ENCODE peak calls at places on chromosome 3, in eight cellular contexts. One of them, this sample, is unnamed.

GRCh38 chr3:45038096-45038455 is 12.0 kb downstream of the CLEC3B start:
- ATAC-seq in activated T-cell treated with anti-CD3 and anti-CD28 coated beads, Interleukin-2, amount 50 U/mL, for 72 hours: no peak
- ATAC-seq in naive thymus-derived CD8-positive, alpha-beta T cell: no peak
- ATAC-seq in right lobe of liver: no peak
- ATAC-seq in left colon: no peak
- ATAC-seq in stimulated activated naive CD8-positive, alpha-beta T cell treated with anti-CD3 and anti-CD28 coated beads, Interleukin-15, amount 100 ng/mL, for 72 hours: no peak
- ATAC-seq in activated CD8-positive, alpha-beta T cell treated with anti-CD3 and anti-CD28 coated beads for 36 hours: no peak
- ATAC-seq in RWPE2: no peak
- ATAC-seq in this sample: peak

GRCh38 chr3:8954938-8955763 is 8.1 kb downstream of the RAD18 start:
- ATAC-seq in RWPE2: no peak
- ATAC-seq in activated CD8-positive, alpha-beta T cell treated with anti-CD3 and anti-CD28 coated beads for 36 hours: no peak
- ATAC-seq in right lobe of liver: no peak
- ATAC-seq in left colon: no peak
- ATAC-seq in stimulated activated naive CD8-positive, alpha-beta T cell treated with anti-CD3 and anti-CD28 coated beads, Interleukin-15, amount 100 ng/mL, for 72 hours: no peak
- ATAC-seq in activated T-cell treated with anti-CD3 and anti-CD28 coated beads, Interleukin-2, amount 50 U/mL, for 72 hours: no peak
- ATAC-seq in naive thymus-derived CD8-positive, alpha-beta T cell: peak
- ATAC-seq in this sample: no peak

GRCh38 chr3:112350181-112350825 is 17.3 kb downstream of the CD200 start:
- ATAC-seq in RWPE2: no peak
- ATAC-seq in naive thymus-derived CD8-positive, alpha-beta T cell: no peak
- ATAC-seq in activated CD8-positive, alpha-beta T cell treated with anti-CD3 and anti-CD28 coated beads for 36 hours: no peak
- ATAC-seq in activated T-cell treated with anti-CD3 and anti-CD28 coated beads, Interleukin-2, amount 50 U/mL, for 72 hours: peak
- ATAC-seq in left colon: no peak
- ATAC-seq in right lobe of liver: no peak
- ATAC-seq in stimulated activated naive CD8-positive, alpha-beta T cell treated with anti-CD3 and anti-CD28 coated beads, Interleukin-15, amount 100 ng/mL, for 72 hours: no peak
- ATAC-seq in this sample: no peak

GRCh38 chr3:140501054-140501769 is 176.7 kb upstream of the TRIM42 start:
- ATAC-seq in RWPE2: no peak
- ATAC-seq in right lobe of liver: no peak
- ATAC-seq in activated CD8-positive, alpha-beta T cell treated with anti-CD3 and anti-CD28 coated beads for 36 hours: no peak
- ATAC-seq in naive thymus-derived CD8-positive, alpha-beta T cell: no peak
- ATAC-seq in stimulated activated naive CD8-positive, alpha-beta T cell treated with anti-CD3 and anti-CD28 coated beads, Interleukin-15, amount 100 ng/mL, for 72 hours: no peak
- ATAC-seq in activated T-cell treated with anti-CD3 and anti-CD28 coated beads, Interleukin-2, amount 50 U/mL, for 72 hours: no peak
- ATAC-seq in left colon: no peak
- ATAC-seq in this sample: no peak

GRCh38 chr3:66270314-66270713 is 49.5 kb downstream of the SLC25A26 start:
- ATAC-seq in right lobe of liver: no peak
- ATAC-seq in naive thymus-derived CD8-positive, alpha-beta T cell: no peak
- ATAC-seq in left colon: no peak
- ATAC-seq in stimulated activated naive CD8-positive, alpha-beta T cell treated with anti-CD3 and anti-CD28 coated beads, Interleukin-15, amount 100 ng/mL, for 72 hours: no peak
- ATAC-seq in activated CD8-positive, alpha-beta T cell treated with anti-CD3 and anti-CD28 coated beads for 36 hours: no peak
- ATAC-seq in activated T-cell treated with anti-CD3 and anti-CD28 coated beads, Interleukin-2, amount 50 U/mL, for 72 hours: no peak
- ATAC-seq in RWPE2: no peak
- ATAC-seq in this sample: no peak

GRCh38 chr3:123605789-123606234 is 21.0 kb upstream of the HACD2 start:
- ATAC-seq in RWPE2: peak
- ATAC-seq in right lobe of liver: peak
- ATAC-seq in activated CD8-positive, alpha-beta T cell treated with anti-CD3 and anti-CD28 coated beads for 36 hours: no peak
- ATAC-seq in stimulated activated naive CD8-positive, alpha-beta T cell treated with anti-CD3 and anti-CD28 coated beads, Interleukin-15, amount 100 ng/mL, for 72 hours: peak
- ATAC-seq in left colon: peak
- ATAC-seq in activated T-cell treated with anti-CD3 and anti-CD28 coated beads, Interleukin-2, amount 50 U/mL, for 72 hours: peak
- ATAC-seq in naive thymus-derived CD8-positive, alpha-beta T cell: no peak
- ATAC-seq in this sample: peak

GRCh38 chr3:152443212-152444023 is 174.7 kb downstream of the MBNL1 start:
- ATAC-seq in activated T-cell treated with anti-CD3 and anti-CD28 coated beads, Interleukin-2, amount 50 U/mL, for 72 hours: peak
- ATAC-seq in activated CD8-positive, alpha-beta T cell treated with anti-CD3 and anti-CD28 coated beads for 36 hours: peak
- ATAC-seq in right lobe of liver: no peak
- ATAC-seq in RWPE2: peak
- ATAC-seq in stimulated activated naive CD8-positive, alpha-beta T cell treated with anti-CD3 and anti-CD28 coated beads, Interleukin-15, amount 100 ng/mL, for 72 hours: peak
- ATAC-seq in naive thymus-derived CD8-positive, alpha-beta T cell: peak
- ATAC-seq in left colon: peak
- ATAC-seq in this sample: no peak

GRCh38 chr3:177294221-177294620 is 96.9 kb upstream of the TBL1XR1 start:
- ATAC-seq in activated CD8-positive, alpha-beta T cell treated with anti-CD3 and anti-CD28 coated beads for 36 hours: no peak
- ATAC-seq in naive thymus-derived CD8-positive, alpha-beta T cell: no peak
- ATAC-seq in RWPE2: peak
- ATAC-seq in stimulated activated naive CD8-positive, alpha-beta T cell treated with anti-CD3 and anti-CD28 coated beads, Interleukin-15, amount 100 ng/mL, for 72 hours: no peak
- ATAC-seq in left colon: no peak
- ATAC-seq in right lobe of liver: no peak
- ATAC-seq in activated T-cell treated with anti-CD3 and anti-CD28 coated beads, Interleukin-2, amount 50 U/mL, for 72 hours: no peak
- ATAC-seq in this sample: peak

GRCh38 chr3:7146529-7146928 is 285.6 kb downstream of the GRM7 start:
- ATAC-seq in right lobe of liver: no peak
- ATAC-seq in activated T-cell treated with anti-CD3 and anti-CD28 coated beads, Interleukin-2, amount 50 U/mL, for 72 hours: no peak
- ATAC-seq in left colon: no peak
- ATAC-seq in activated CD8-positive, alpha-beta T cell treated with anti-CD3 and anti-CD28 coated beads for 36 hours: no peak
- ATAC-seq in naive thymus-derived CD8-positive, alpha-beta T cell: no peak
- ATAC-seq in RWPE2: no peak
- ATAC-seq in stimulated activated naive CD8-positive, alpha-beta T cell treated with anti-CD3 and anti-CD28 coated beads, Interleukin-15, amount 100 ng/mL, for 72 hours: no peak
- ATAC-seq in this sample: no peak

GRCh38 chr3:50050361-50050760 is 38.4 kb upstream of the RBM5 start:
- ATAC-seq in naive thymus-derived CD8-positive, alpha-beta T cell: no peak
- ATAC-seq in left colon: no peak
- ATAC-seq in activated T-cell treated with anti-CD3 and anti-CD28 coated beads, Interleukin-2, amount 50 U/mL, for 72 hours: no peak
- ATAC-seq in stimulated activated naive CD8-positive, alpha-beta T cell treated with anti-CD3 and anti-CD28 coated beads, Interleukin-15, amount 100 ng/mL, for 72 hours: no peak
- ATAC-seq in activated CD8-positive, alpha-beta T cell treated with anti-CD3 and anti-CD28 coated beads for 36 hours: no peak
- ATAC-seq in RWPE2: no peak
- ATAC-seq in right lobe of liver: no peak
- ATAC-seq in this sample: no peak

This sample was measured in esophagus mucosa.